ENCODE peak calls at places on chromosomes 3 and 15, in ten cellular contexts. O is hippocampal formation; M is NCI-H2081; R is WTC11; P is upper lobe of right lung; N is fibroblast of the conjunctiva; C is activated gamma-delta T cell treated with anti-CD3 and anti-CD28 coated beads, Interleukin-2, amount 50 U/mL, for 16 hours; T is esophagus squamous epithelium; F is CD4-positive, alpha-beta memory T cell; S is naive thymus-derived CD4-positive, alpha-beta T cell. I is an unnamed sample.

GRCh38 chr3:56613016-56613415 is 56.0 kb downstream of the CCDC66 start:
- DNase-seq in O (no peak), M (no peak), R (no peak), P (no peak), N (no peak), C (no peak), T (no peak), F (no peak), S (peak), I (no peak)

GRCh38 chr3:122014741-122015140 is 7.3 kb downstream of the ILDR1 start:
- DNase-seq in O (no peak), M (no peak), R (no peak), P (no peak), N (no peak), C (no peak), T (no peak), F (no peak), S (no peak), I (no peak)

GRCh38 chr15:24985224-24985623 is 30.4 kb downstream of the SNRPN start:
- DNase-seq in O (no peak), M (no peak), R (no peak), P (no peak), N (no peak), C (no peak), T (no peak), F (no peak), S (no peak), I (no peak)

GRCh38 chr3:46670891-46671427 is 22.5 kb downstream of the ALS2CL start:
- DNase-seq in O (no peak), M (no peak), R (peak), P (peak), N (no peak), C (no peak), T (no peak), F (no peak), S (no peak), I (peak)

GRCh38 chr15:99249270-99249817 is at the start of gene TTC23:
- DNase-seq in O (no peak), M (no peak), R (no peak), P (no peak), N (peak), C (no peak), T (no peak), F (no peak), S (no peak), I (peak)

GRCh38 chr3:161821591-161821990 is 325.0 kb downstream of the OTOL1 start:
- DNase-seq in O (no peak), M (peak), R (no peak), P (no peak), N (no peak), C (no peak), T (no peak), F (no peak), S (no peak), I (no peak)

GRCh38 chr15:41801850-41802455 is 25.9 kb upstream of the JMJD7 start:
- DNase-seq in O (no peak), M (no peak), R (no peak), P (no peak), N (no peak), C (no peak), T (no peak), F (no peak), S (no peak), I (no peak)

GRCh38 chr3:152656207-152657001 is 178.5 kb upstream of the P2RY1 start:
- DNase-seq in O (no peak), M (no peak), R (peak), P (no peak), N (no peak), C (no peak), T (no peak), F (no peak), S (no peak), I (no peak)

GRCh38 chr3:77825045-77825827 is 785.3 kb downstream of the ROBO2 start:
- DNase-seq in O (no peak), M (peak), R (no peak), P (peak), N (peak), C (no peak), T (no peak), F (no peak), S (no peak), I (no peak)

GRCh38 chr3:37148208-37148607 is 26.2 kb downstream of the LRRFIP2 start:
- DNase-seq in O (no peak), M (no peak), R (no peak), P (no peak), N (no peak), C (no peak), T (no peak), F (no peak), S (no peak), I (no peak)

GRCh38 chr15:67548862-67549651 is 6.6 kb downstream of the MAP2K5 start:
- DNase-seq in O (peak), M (peak), R (peak), P (no peak), N (no peak), C (no peak), T (no peak), F (no peak), S (no peak), I (no peak)

GRCh38 chr3:13746385-13746784 is 133.5 kb downstream of the WNT7A start:
- DNase-seq in O (no peak), M (no peak), R (no peak), P (no peak), N (no peak), C (no peak), T (no peak), F (no peak), S (no peak), I (no peak)

GRCh38 chr3:14403636-14404395 is 1.4 kb downstream of the SLC6A6 start:
- DNase-seq in O (no peak), M (peak), R (no peak), P (peak), N (no peak), C (no peak), T (no peak), F (no peak), S (no peak), I (peak)

GRCh38 chr3:122627301-122627700 is 49.9 kb downstream of the PARP15 start:
- DNase-seq in O (no peak), M (no peak), R (no peak), P (no peak), N (no peak), C (no peak), T (no peak), F (no peak), S (no peak), I (no peak)

GRCh38 chr3:22724439-22724838 is 478.7 kb upstream of the UBE2E2 start:
- DNase-seq in O (no peak), M (no peak), R (no peak), P (no peak), N (no peak), C (no peak), T (no peak), F (no peak), S (no peak), I (no peak)

GRCh38 chr3:60243456-60243855 is 1007.8 kb downstream of the FHIT start:
- DNase-seq in O (no peak), M (no peak), R (no peak), P (no peak), N (no peak), C (no peak), T (no peak), F (no peak), S (no peak), I (no peak)

GRCh38 chr3:174533286-174533685 is 325.8 kb upstream of the NAALADL2 start:
- DNase-seq in O (no peak), M (no peak), R (no peak), P (no peak), N (no peak), C (no peak), T (no peak), F (no peak), S (no peak), I (no peak)

GRCh38 chr15:67531379-67532059 is 10.6 kb downstream of the C15orf61 start:
- DNase-seq in O (no peak), M (no peak), R (no peak), P (no peak), N (no peak), C (no peak), T (no peak), F (no peak), S (no peak), I (no peak)

GRCh38 chr3:139506792-139507191 is 30.5 kb upstream of the RBP2 start:
- DNase-seq in O (peak), M (no peak), R (no peak), P (no peak), N (no peak), C (no peak), T (no peak), F (no peak), S (no peak), I (no peak)

GRCh38 chr15:67177750-67178149 is 76.7 kb downstream of the AAGAB start:
- DNase-seq in O (no peak), M (no peak), R (no peak), P (peak), N (no peak), C (no peak), T (no peak), F (no peak), S (no peak), I (no peak)

GRCh38 chr3:79414035-79414434 is 353.8 kb downstream of the ROBO1 start:
- DNase-seq in O (no peak), M (no peak), R (no peak), P (no peak), N (no peak), C (no peak), T (no peak), F (no peak), S (no peak), I (no peak)

GRCh38 chr3:184259878-184260570 is 1.3 kb downstream of the CAMK2N2 start:
- DNase-seq in O (no peak), M (peak), R (peak), P (no peak), N (no peak), C (no peak), T (no peak), F (peak), S (peak), I (peak)

GRCh38 chr3:17491601-17492000 is 250.8 kb downstream of the TBC1D5 start:
- DNase-seq in O (no peak), M (no peak), R (no peak), P (no peak), N (peak), C (no peak), T (no peak), F (no peak), S (no peak), I (no peak)

GRCh38 chr3:189270248-189270832 is 98.6 kb downstream of the TPRG1 start:
- DNase-seq in O (peak), M (peak), R (peak), P (peak), N (peak), C (no peak), T (no peak), F (peak), S (peak), I (no peak)

I was measured in HuH-7.5.